ENCODE peak calls at places on chromosomes 5 and 9, in four cellular contexts. Z is GM12878, J is HepG2, W is K562. D is an unnamed sample.

GRCh38 chr9:98687911-98688310 is 20.8 kb downstream of the GABBR2 start:
- DNase-seq in J (no peak), W (no peak), Z (no peak), D (no peak)

GRCh38 chr9:119902611-119903010 is 533.4 kb upstream of the BRINP1 start:
- DNase-seq in W (no peak), Z (no peak), J (no peak), D (no peak)

GRCh38 chr5:181173420-181174342 is 26.3 kb downstream of the OR2V2 start:
- DNase-seq in W (peak), Z (peak), J (peak), D (peak)

GRCh38 chr5:33997331-33997983 is 10.4 kb downstream of the AMACR start:
- DNase-seq in J (peak), W (no peak), Z (no peak), D (peak)

GRCh38 chr5:72141440-72142271 is 34.4 kb downstream of the MAP1B start:
- DNase-seq in W (no peak), J (no peak), Z (no peak), D (no peak)

GRCh38 chr5:80632700-80633099 is 21.8 kb upstream of the MSH3 start:
- DNase-seq in W (no peak), J (no peak), Z (no peak), D (no peak)

GRCh38 chr5:160605266-160605665 is 183.6 kb downstream of the PTTG1 start:
- DNase-seq in Z (no peak), J (no peak), W (no peak), D (no peak)

GRCh38 chr5:124754206-124754927 is 7.9 kb upstream of the ZNF608 start:
- DNase-seq in Z (no peak), J (no peak), W (no peak), D (no peak)

GRCh38 chr5:110161162-110161561 is 471.4 kb downstream of the MAN2A1 start:
- DNase-seq in W (no peak), J (no peak), Z (no peak), D (no peak)

GRCh38 chr9:136773386-136774044 is 9.2 kb upstream of the LCN15 start:
- DNase-seq in W (peak), Z (no peak), J (peak), D (peak)

GRCh38 chr5:177317959-177318377 is 6.3 kb upstream of the MXD3 start:
- DNase-seq in J (peak), Z (no peak), W (peak), D (peak)

DNA sequence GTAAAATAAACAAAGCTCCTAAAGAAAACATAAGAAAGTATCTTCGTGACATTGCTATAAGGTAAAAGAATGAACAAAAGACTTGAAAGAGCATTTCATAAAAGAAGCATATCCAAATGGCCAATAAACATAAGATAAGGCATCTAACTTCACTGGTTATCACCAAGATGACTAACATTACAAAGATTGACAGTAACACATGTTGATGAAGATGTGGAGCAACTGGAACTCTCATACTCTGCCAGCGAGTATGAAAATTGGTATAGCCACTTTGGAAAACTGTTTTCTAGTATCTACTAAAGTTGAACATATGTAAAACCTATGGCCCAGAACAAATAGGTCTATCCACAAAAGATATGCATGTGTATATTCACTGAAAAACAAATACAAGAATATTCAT is 150.5 kb downstream of the SNX18 start:
- DNase-seq in J (no peak), W (no peak), Z (no peak), D (no peak)
- TF ChIP-seq SP1 in J (no peak), W (no peak), Z (no peak), D (no peak)

DNA sequence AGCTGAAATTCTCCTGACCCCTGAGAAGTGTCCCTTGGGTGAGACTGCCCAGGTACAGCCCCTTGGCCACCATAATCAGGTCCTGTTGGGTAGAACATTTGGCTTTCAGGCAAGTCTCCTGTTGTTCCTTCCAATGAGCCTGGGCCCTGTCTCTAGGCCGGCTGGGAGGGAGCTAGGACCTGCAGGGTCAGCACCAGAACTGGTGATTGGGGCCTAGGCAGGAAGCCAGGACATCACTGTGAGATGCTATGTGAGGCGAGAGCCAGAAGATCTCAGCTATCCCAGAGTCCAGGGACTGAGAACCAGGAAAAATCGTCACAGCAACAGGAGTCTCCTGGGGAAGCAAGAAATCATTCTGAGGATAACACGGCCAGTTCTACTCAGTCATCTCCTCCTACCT is 51.5 kb downstream of the PCDH1 start:
- DNase-seq in J (no peak), W (no peak), Z (no peak), D (no peak)
- TF ChIP-seq FOXK2 in J (no peak), W (no peak), Z (no peak), D (no peak)

GRCh38 chr5:159414021-159414420 is 83.7 kb upstream of the IL12B start:
- DNase-seq in Z (no peak), W (no peak), J (no peak), D (no peak)

GRCh38 chr5:159412284-159413046 is 82.2 kb upstream of the IL12B start:
- DNase-seq in Z (peak), W (no peak), J (no peak), D (no peak)

GRCh38 chr5:159406571-159406970 is 76.3 kb upstream of the IL12B start:
- DNase-seq in W (no peak), J (no peak), Z (no peak), D (no peak)

GRCh38 chr5:159409801-159410200 is 79.5 kb upstream of the IL12B start:
- DNase-seq in W (no peak), Z (peak), J (no peak), D (no peak)

DNA sequence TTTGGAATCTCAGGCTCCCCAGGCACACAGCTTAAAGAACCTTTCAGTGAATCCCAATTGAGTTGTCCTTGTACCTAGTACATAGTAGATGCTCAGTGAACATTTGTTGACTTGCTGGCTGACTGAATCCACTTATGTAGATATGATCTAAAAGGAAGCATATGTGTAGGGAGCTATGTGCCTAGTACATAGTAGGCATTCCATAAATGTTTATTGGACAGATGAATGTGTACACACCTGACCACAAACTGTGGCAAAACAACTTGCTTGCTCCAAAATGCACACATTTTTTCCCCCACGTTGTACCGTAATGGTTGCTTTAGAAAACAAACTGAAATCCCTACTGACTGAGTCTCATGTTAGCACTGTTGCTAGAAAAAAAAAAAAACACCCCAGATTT is 80.2 kb upstream of the IL12B start:
- DNase-seq in Z (no peak), W (no peak), J (no peak), D (no peak)
- TF ChIP-seq SP1 in Z (no peak), W (no peak), J (no peak), D (no peak)

GRCh38 chr5:91357806-91358205 is 25.3 kb downstream of the ARRDC3 start:
- DNase-seq in W (no peak), Z (no peak), J (no peak), D (no peak)
- TF ChIP-seq FOXK2 in W (no peak), Z (no peak), J (no peak), D (no peak)

GRCh38 chr9:133932176-133932575 is 59.9 kb downstream of the VAV2 start:
- DNase-seq in Z (no peak), W (no peak), J (no peak), D (no peak)
- TF ChIP-seq SP1 in Z (no peak), W (no peak), J (no peak), D (no peak)

GRCh38 chr5:146815423-146815822 is 63.1 kb downstream of the PPP2R2B start:
- DNase-seq in J (no peak), W (no peak), Z (no peak), D (no peak)
- TF ChIP-seq FOXK2 in J (no peak), W (no peak), Z (no peak), D (no peak)

GRCh38 chr9:82456621-82457020 is 468.0 kb downstream of the SPATA31D1 start:
- DNase-seq in W (no peak), J (no peak), Z (no peak), D (no peak)

GRCh38 chr9:82457281-82457680 is 468.7 kb downstream of the SPATA31D1 start:
- DNase-seq in J (no peak), Z (no peak), W (no peak), D (no peak)

GRCh38 chr9:82454509-82455190 is 466.1 kb downstream of the SPATA31D1 start:
- DNase-seq in W (no peak), Z (no peak), J (peak), D (no peak)

GRCh38 chr9:82457959-82458358 is 469.4 kb downstream of the SPATA31D1 start:
- DNase-seq in W (no peak), Z (no peak), J (no peak), D (no peak)
- TF ChIP-seq SP1 in W (no peak), Z (no peak), J (no peak), D (no peak)

GRCh38 chr9:125617087-125617486 is 89.9 kb downstream of the MAPKAP1 start:
- DNase-seq in J (no peak), W (no peak), Z (no peak), D (no peak)
- TF ChIP-seq FOXK2 in J (no peak), W (no peak), Z (no peak), D (no peak)

DNA sequence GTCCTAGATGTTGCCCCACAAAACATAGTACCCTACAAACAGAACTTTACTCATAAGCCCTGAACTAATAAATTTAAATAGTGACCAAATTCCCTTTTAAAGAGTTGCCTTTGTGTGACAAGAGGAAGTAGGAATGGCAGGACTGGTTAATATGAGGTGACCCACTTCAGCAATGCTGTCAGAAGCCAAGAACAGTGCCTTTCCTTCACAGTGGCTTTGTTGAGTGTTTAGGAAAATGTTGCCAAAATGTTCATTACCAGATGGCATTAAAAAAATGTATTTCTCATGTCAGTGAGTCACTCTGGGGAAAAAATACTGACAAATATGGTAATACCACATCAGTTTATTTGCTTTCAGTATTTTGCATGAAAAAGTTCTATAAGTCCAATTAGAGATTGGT is 103.4 kb downstream of the DIRAS2 start:
- DNase-seq in Z (no peak), J (no peak), W (no peak), D (no peak)
- TF ChIP-seq SP1 in Z (no peak), J (no peak), W (no peak), D (no peak)